ENCODE peak calls at places on chromosomes 2 and 18, in eight cellular contexts. A is PC-3; R is CD4-positive, alpha-beta T cell; O is IMR-90; G is adrenal gland; F is CD8-positive, alpha-beta T cell; Y is transverse colon; T is upper lobe of right lung. M is an unnamed sample. For H3K27me3, the result is how much of the 10 kb centered on the place peaks cover.

GRCh38 chr18:8299054-8299708 is 310.1 kb upstream of the RAB12 start:
- DNase-seq in A (no peak), R (no peak), O (no peak), G (no peak), F (no peak), Y (no peak), T (no peak), M (no peak)

GRCh38 chr2:168851674-168852320 is 38.4 kb downstream of the SPC25 start:
- DNase-seq in A (peak), R (no peak), O (peak), G (peak), F (peak), Y (no peak), T (no peak), M (no peak)

GRCh38 chr2:29463181-29463900 is 348.1 kb downstream of the CLIP4 start:
- DNase-seq in A (peak), R (no peak), O (peak), G (no peak), F (no peak), Y (no peak), T (no peak), M (no peak)

GRCh38 chr18:374735-375168 is 106.9 kb upstream of the THOC1 start:
- DNase-seq in A (no peak), R (no peak), O (no peak), G (no peak), F (no peak), Y (no peak), T (no peak), M (no peak)

GRCh38 chr18:11923454-11923853 is 15.3 kb upstream of the MPPE1 start:
- DNase-seq in A (no peak), R (no peak), O (no peak), G (no peak), F (no peak), Y (no peak), T (no peak), M (no peak)

GRCh38 chr18:32773187-32773712 is 427 bp upstream of the KLHL14 start:
- DNase-seq in A (no peak), R (no peak), O (no peak), G (no peak), F (no peak), Y (no peak), T (no peak), M (no peak)

GRCh38 chr2:3587432-3587831 is 7.5 kb upstream of the COLEC11 start:
- DNase-seq in A (peak), R (no peak), O (peak), G (no peak), F (no peak), Y (no peak), T (no peak), M (no peak)

GRCh38 chr2:33236457-33236856 is 240.0 kb upstream of the RASGRP3 start:
- DNase-seq in A (peak), R (no peak), O (peak), G (no peak), F (no peak), Y (no peak), T (no peak), M (no peak)

GRCh38 chr2:3625186-3625585 is 30.3 kb downstream of the COLEC11 start:
- DNase-seq in A (no peak), R (no peak), O (no peak), G (peak), F (peak), Y (peak), T (peak), M (peak)

GRCh38 chr2:85604568-85605339 is 2.3 kb upstream of the TMEM150A start:
- DNase-seq in A (no peak), R (no peak), O (no peak), G (no peak), F (no peak), Y (no peak), T (no peak), M (no peak)

GRCh38 chr2:55061534-55062344 is 11.5 kb upstream of the RTN4 start:
- DNase-seq in A (no peak), R (no peak), O (no peak), G (no peak), F (no peak), Y (no peak), T (peak), M (no peak)

GRCh38 chr2:158502984-158503383 is 46.2 kb downstream of the PKP4 start:
- DNase-seq in A (peak), R (no peak), O (peak), G (no peak), F (no peak), Y (no peak), T (no peak), M (no peak)

GRCh38 chr2:19759880-19760279 is 141.9 kb downstream of the TTC32 start:
- DNase-seq in A (peak), R (no peak), O (no peak), G (no peak), F (no peak), Y (no peak), T (no peak), M (no peak)

GRCh38 chr2:114729025-114729424 is 286.6 kb downstream of the DPP10 start:
- DNase-seq in A (peak), R (no peak), O (no peak), G (no peak), F (no peak), Y (no peak), T (no peak), M (no peak)

GRCh38 chr2:225270861-225271260 is 128.6 kb upstream of the NYAP2 start:
- DNase-seq in A (peak), R (no peak), O (peak), G (peak), F (no peak), Y (no peak), T (no peak), M (no peak)

GRCh38 chr2:85675427-85675826 is 7.4 kb upstream of the SFTPB start:
- DNase-seq in A (no peak), R (no peak), O (no peak), G (no peak), F (no peak), Y (no peak), T (peak), M (peak)

GRCh38 chr2:121519153-121519552 is 11.5 kb upstream of the RNU4ATAC start:
- DNase-seq in A (no peak), R (no peak), O (no peak), G (no peak), F (no peak), Y (no peak), T (no peak), M (no peak)

GRCh38 chr18:76459687-76460350 is 35.2 kb downstream of the ZNF516 start:
- DNase-seq in A (peak), R (no peak), O (peak), G (peak), F (no peak), Y (no peak), T (peak), M (peak)

GRCh38 chr2:85668009-85668856 is at the start of gene SFTPB:
- DNase-seq in A (no peak), R (no peak), O (peak), G (no peak), F (no peak), Y (no peak), T (peak), M (peak)

GRCh38 chr2:64361151-64361938 is 92.6 kb upstream of the LGALSL start:
- DNase-seq in A (no peak), R (no peak), O (no peak), G (no peak), F (no peak), Y (no peak), T (no peak), M (no peak)

GRCh38 chr2:76870011-76870410 is 652.2 kb downstream of the LRRTM4 start:
- DNase-seq in A (no peak), R (no peak), O (no peak), G (no peak), F (no peak), Y (no peak), T (no peak), M (no peak)

GRCh38 chr2:191051825-191052778 is 38.1 kb upstream of the STAT1 start:
- DNase-seq in A (peak), R (no peak), O (peak), G (no peak), F (no peak), Y (no peak), T (no peak), M (no peak)

GRCh38 chr2:95353055-95353575 is 49.4 kb upstream of the FAHD2A start:
- DNase-seq in A (no peak), R (no peak), O (no peak), G (peak), F (no peak), Y (no peak), T (no peak), M (peak)

GRCh38 chr2:111185496-111186022 is 64.8 kb downstream of the BCL2L11 start:
- DNase-seq in A (peak), R (no peak), O (no peak), G (peak), F (no peak), Y (peak), T (peak), M (no peak)

GRCh38 chr2:111186123-111186715 is 65.5 kb downstream of the BCL2L11 start:
- DNase-seq in A (no peak), R (no peak), O (no peak), G (no peak), F (no peak), Y (peak), T (no peak), M (no peak)

GRCh38 chr2:111184725-111185495 is 64.2 kb downstream of the BCL2L11 start:
- DNase-seq in A (no peak), R (no peak), O (no peak), G (no peak), F (no peak), Y (no peak), T (no peak), M (no peak)

GRCh38 chr2:111178730-111179405 is 58.2 kb downstream of the BCL2L11 start:
- DNase-seq in A (peak), R (no peak), O (peak), G (no peak), F (no peak), Y (no peak), T (no peak), M (no peak)

DNA sequence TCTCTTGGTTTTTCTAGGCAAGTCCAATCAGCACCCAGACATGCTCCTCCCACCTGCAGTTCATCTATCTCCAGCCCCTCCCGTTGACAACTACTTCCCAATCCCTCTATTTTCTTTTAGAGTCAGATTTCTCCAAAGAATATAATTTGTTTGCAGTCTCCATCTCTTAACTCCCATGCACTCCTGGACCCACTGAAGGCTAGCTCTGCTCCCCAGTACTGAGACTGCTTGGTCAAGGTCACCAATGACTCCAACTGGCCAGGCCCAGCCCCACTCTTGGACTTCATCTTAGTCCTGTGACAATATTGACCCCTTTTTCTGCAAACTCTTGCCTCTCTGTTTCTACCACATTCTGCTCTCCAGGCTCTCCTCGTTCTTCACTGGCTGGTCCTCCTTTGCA is 62.0 kb downstream of the BCL2L11 start:
- DNase-seq in A (no peak), R (no peak), O (no peak), G (no peak), F (no peak), Y (no peak), T (no peak), M (no peak)
- H3K27me3 ChIP-seq in A (under half), R (under half), O (under half), G (under half), F (under half), Y (under half), T (under half), M (under half)

DNA sequence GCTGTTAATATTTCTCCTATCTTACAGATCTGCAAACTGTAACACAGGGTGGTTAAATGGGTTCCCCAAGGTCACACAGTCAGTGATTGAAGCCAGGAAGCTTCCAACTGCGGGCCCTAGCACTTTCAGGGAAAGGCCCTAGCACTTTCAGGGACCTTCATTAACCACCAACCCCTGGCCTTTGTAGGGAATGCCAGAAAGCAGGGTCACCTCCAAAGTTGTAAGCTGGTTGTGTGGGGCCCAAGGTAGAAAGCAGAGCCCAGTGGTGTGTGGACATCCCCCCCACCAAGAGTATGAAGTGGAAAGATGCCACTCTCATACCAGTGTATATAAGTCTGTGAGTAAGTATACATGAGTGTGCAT is 4.4 kb downstream of the DLX2 start:
- DNase-seq in A (no peak), R (no peak), O (no peak), G (no peak), F (no peak), Y (no peak), T (no peak), M (no peak)
- H3K27me3 ChIP-seq in A (under half), R (half or more), O (under half), G (half or more), F (half or more), Y (half or more), T (half or more), M (under half)

DNA sequence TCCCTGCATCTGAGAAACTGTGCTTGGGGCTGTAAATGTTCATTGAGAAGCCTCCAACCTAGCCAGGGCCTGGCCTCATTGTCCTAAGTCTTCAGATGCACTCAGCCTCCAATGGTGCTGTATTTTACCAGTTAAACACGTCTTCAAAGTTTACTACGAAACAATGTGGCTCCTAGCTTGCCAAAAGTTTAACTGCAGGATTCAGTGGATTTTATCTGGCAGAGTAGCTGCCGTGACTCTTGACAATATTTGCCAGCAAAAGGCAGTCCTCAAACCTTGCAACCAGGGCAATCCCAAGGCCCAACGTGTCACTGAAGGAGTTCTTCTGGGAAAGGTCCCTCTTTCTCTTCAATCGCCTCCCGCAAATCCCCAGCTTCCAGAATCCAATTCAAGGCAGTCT is 1.1 kb downstream of the PID1 start:
- DNase-seq in A (no peak), R (no peak), O (no peak), G (no peak), F (no peak), Y (peak), T (no peak), M (no peak)
- H3K27me3 ChIP-seq in A (under half), R (under half), O (under half), G (under half), F (under half), Y (under half), T (under half), M (under half)

DNA sequence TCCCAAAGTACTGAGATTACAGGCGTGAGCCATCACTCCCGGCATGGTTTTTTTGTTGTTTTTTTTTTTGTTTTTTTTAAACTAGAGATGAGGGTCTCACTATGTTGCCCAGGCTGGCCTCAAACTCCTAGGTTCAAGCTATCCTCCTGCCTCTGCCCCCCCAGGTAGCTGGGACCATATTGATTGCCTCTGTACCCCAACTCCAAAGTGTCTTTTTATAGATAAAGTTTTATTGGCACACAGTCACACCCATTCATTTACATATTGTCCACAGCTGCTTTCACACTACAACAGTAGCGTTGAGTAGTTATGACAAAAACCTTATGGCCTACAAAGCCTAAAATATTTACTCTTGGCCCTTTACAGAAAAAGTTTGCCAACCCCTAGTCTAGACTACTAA is 45.2 kb upstream of the SP5 start:
- DNase-seq in A (no peak), R (no peak), O (no peak), G (no peak), F (no peak), Y (no peak), T (no peak), M (no peak)
- H3K27me3 ChIP-seq in A (under half), R (under half), O (under half), G (under half), F (under half), Y (under half), T (under half), M (under half)

GRCh38 chr18:13465126-13465446 is 246.5 kb downstream of the LDLRAD4 start:
- DNase-seq in A (no peak), R (no peak), O (no peak), G (no peak), F (no peak), Y (no peak), T (no peak), M (no peak)

GRCh38 chr18:13461936-13462335 is 243.4 kb downstream of the LDLRAD4 start:
- DNase-seq in A (no peak), R (no peak), O (no peak), G (no peak), F (no peak), Y (no peak), T (no peak), M (no peak)

GRCh38 chr18:13462686-13463085 is 244.1 kb downstream of the LDLRAD4 start:
- DNase-seq in A (no peak), R (no peak), O (no peak), G (no peak), F (no peak), Y (no peak), T (peak), M (peak)

GRCh38 chr18:13464432-13465125 is 246.0 kb downstream of the LDLRAD4 start:
- DNase-seq in A (no peak), R (peak), O (no peak), G (no peak), F (peak), Y (peak), T (peak), M (no peak)

DNA sequence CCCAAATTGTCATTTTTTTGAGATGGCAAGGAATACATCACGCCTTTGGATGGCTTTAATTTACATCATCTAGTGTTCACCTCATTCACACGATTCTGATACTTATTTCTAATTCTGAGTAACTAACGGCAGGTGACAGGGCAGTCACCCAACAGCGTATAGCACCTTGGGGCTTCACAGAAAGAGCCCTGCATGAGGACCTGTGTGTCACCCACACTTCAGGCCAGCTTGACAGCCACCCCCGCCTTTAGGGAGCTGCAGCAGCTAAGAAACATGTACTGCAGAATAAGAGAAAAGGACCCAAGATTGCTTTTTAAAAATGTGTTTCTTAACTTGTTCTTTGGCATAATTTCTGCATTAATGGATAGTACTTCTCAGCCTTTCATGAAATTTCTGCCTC is 245.0 kb downstream of the LDLRAD4 start:
- DNase-seq in A (no peak), R (no peak), O (no peak), G (no peak), F (no peak), Y (no peak), T (no peak), M (no peak)
- H3K27me3 ChIP-seq in A (half or more), R (under half), O (under half), G (under half), F (under half), Y (under half), T (under half), M (under half)

GRCh38 chr2:1912771-1913170 is 168.5 kb upstream of the PXDN start:
- DNase-seq in A (no peak), R (no peak), O (no peak), G (no peak), F (no peak), Y (no peak), T (no peak), M (no peak)
- H3K27me3 ChIP-seq in A (half or more), R (under half), O (under half), G (under half), F (under half), Y (under half), T (under half), M (under half)

M was measured in aorta.